ENCODE peak calls at places on chromosomes 12 and 14, in ten cellular contexts. K, C, R, D, G, V, M, H, T and Q are unnamed samples.
A peak's percentile ranks its signal among the peaks of the same experiment; 100 is the strongest.

GRCh38 chr12:40262657-40263056 is 37.9 kb downstream of the LRRK2 start:
- DNase-seq in K (no peak), T (no peak), R (no peak), M (no peak), V (no peak), G (no peak), D (no peak), H (no peak), C (no peak), Q (no peak)

GRCh38 chr14:50659327-50659974 is 8.7 kb downstream of the SAV1 start:
- DNase-seq in T (no peak), M (no peak), R (no peak), H (peak; percentile 86), V (no peak), D (no peak), K (peak; percentile 34), G (no peak), C (peak; percentile 74), Q (no peak)

GRCh38 chr12:123808167-123808566 is 46.1 kb downstream of the DNAH10 start:
- DNase-seq in R (no peak), T (peak; percentile 6), K (no peak), H (peak; percentile 42), M (no peak), G (no peak), C (no peak), D (peak; percentile 7), V (no peak), Q (no peak)

GRCh38 chr14:100698719-100699448 is 27.8 kb upstream of the DLK1 start:
- DNase-seq in K (no peak), V (no peak), H (no peak), M (no peak), R (no peak), G (no peak), D (no peak), C (no peak), T (no peak), Q (no peak)

GRCh38 chr12:96208346-96208745 is 14.2 kb downstream of the ELK3 start:
- DNase-seq in G (no peak), M (no peak), T (no peak), D (peak; percentile 86), K (no peak), C (no peak), H (no peak), R (no peak), V (no peak), Q (no peak)

GRCh38 chr12:53186745-53187144 is 6.0 kb upstream of the CSAD start:
- DNase-seq in M (no peak), K (no peak), C (no peak), R (no peak), H (no peak), T (no peak), V (no peak), G (no peak), D (no peak), Q (no peak)

GRCh38 chr12:13141686-13142085 is 38.2 kb upstream of the GSG1 start:
- DNase-seq in T (no peak), H (no peak), V (no peak), G (no peak), R (no peak), C (no peak), K (no peak), D (no peak), M (no peak), Q (no peak)

GRCh38 chr14:52086755-52087154 is 17.9 kb upstream of the NID2 start:
- DNase-seq in K (no peak), T (no peak), V (no peak), H (no peak), M (no peak), G (no peak), C (no peak), D (peak; percentile 81), R (no peak), Q (no peak)

GRCh38 chr12:122139266-122139665 is 34.8 kb downstream of the IL31 start:
- DNase-seq in G (no peak), T (no peak), V (no peak), H (no peak), R (no peak), D (no peak), C (no peak), K (no peak), M (no peak), Q (no peak)

GRCh38 chr12:68138480-68138879 is 21.1 kb downstream of the IFNG start:
- DNase-seq in G (no peak), C (no peak), H (no peak), R (no peak), T (no peak), V (no peak), D (no peak), K (no peak), M (no peak), Q (no peak)

GRCh38 chr12:75599061-75599460 is 87.7 kb upstream of the KRR1 start:
- DNase-seq in G (no peak), D (no peak), C (no peak), K (no peak), H (no peak), V (no peak), R (no peak), T (no peak), M (no peak), Q (no peak)

GRCh38 chr12:9331218-9331626 is 123.0 kb upstream of the PZP start:
- DNase-seq in H (peak; percentile 68), T (peak; percentile 21), G (peak; percentile 59), K (peak; percentile 34), V (peak; percentile 62), M (peak; percentile 76), C (peak; percentile 78), D (peak; percentile 41), R (peak; percentile 82), Q (peak; percentile 75)

GRCh38 chr14:103161054-103161397 is 37.8 kb downstream of the TNFAIP2 start:
- DNase-seq in H (no peak), K (no peak), D (no peak), R (no peak), V (no peak), G (no peak), T (no peak), C (no peak), M (no peak), Q (no peak)

GRCh38 chr14:85527458-85527857 is 2.5 kb upstream of the FLRT2 start:
- DNase-seq in V (no peak), T (no peak), G (no peak), D (no peak), C (no peak), M (no peak), H (peak; percentile 30), K (no peak), R (no peak), Q (no peak)

GRCh38 chr12:112607427-112607826 is 184.1 kb upstream of the RPH3A start:
- DNase-seq in C (no peak), R (no peak), K (no peak), M (no peak), D (no peak), G (no peak), H (no peak), T (no peak), V (no peak), Q (no peak)

GRCh38 chr12:100927825-100928224 is 133.2 kb downstream of the ANO4 start:
- DNase-seq in V (no peak), K (no peak), T (peak; percentile 19), G (no peak), H (no peak), C (no peak), M (no peak), R (no peak), D (peak; percentile 88), Q (no peak)

GRCh38 chr12:93427779-93428564 is 13.8 kb downstream of the UBE2N start:
- DNase-seq in R (no peak), T (no peak), V (no peak), G (no peak), D (peak; percentile 80), C (no peak), H (no peak), M (no peak), K (no peak), Q (no peak)

DNA sequence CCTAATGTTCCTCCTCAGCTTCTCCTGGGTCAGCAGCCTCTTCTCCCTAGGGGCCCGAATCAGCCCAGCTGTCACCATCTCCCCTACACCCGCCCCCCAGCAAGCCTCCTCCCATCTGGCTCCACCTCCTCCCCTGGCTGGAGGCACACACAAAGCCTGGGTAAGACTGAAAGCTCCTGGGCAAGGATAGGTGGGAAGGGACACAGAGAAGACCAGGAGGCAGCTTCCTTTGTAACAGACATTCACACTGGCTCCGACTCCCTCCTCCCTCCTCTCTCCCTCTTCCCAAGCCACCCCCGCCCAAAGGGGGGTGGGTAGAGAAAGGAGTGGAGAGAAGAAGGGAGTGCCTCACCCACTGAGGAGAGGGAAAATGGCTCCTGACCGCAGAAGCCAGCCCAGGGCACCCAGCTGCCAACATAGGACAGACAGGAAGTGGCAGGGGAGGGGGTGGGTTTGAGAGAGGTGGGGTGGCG is 4.0 kb downstream of the CHD4 start:
- DNase-seq in R (peak; percentile 70), V (peak; percentile 64), C (no peak), M (peak; percentile 19), H (peak; percentile 74), K (peak; percentile 73), G (peak; percentile 30), T (no peak), D (peak; percentile 25), Q (peak; percentile 52)
- H3K27ac ChIP-seq in R (peak overlapping the region; percentile 24), V (peak overlapping the region; percentile 99), C (peak overlapping the region; percentile 98), M (peak overlapping the region; percentile 99), H (peak overlapping the region; percentile 60), K (peak overlapping the region; percentile 55), G (peak overlapping the region; percentile 40), T (no peak overlapping the region), D (peak overlapping the region; percentile 38), Q (peak overlapping the region; percentile 73)

GRCh38 chr12:4432878-4433820 is 12.5 kb downstream of the FGF6 start:
- DNase-seq in K (no peak), T (no peak), V (no peak), M (no peak), R (no peak), H (no peak), C (no peak), D (no peak), G (no peak), Q (no peak)
- H3K4me3 ChIP-seq in K (no peak overlapping the region), T (no peak overlapping the region), V (no peak overlapping the region), M (no peak overlapping the region), R (no peak overlapping the region), H (no peak overlapping the region), C (no peak overlapping the region), D (no peak overlapping the region), G (no peak overlapping the region), Q (no peak overlapping the region)

GRCh38 chr12:19085090-19085489 is 44.4 kb upstream of the PLEKHA5 start:
- DNase-seq in V (no peak), H (no peak), C (no peak), R (no peak), M (no peak), G (no peak), K (no peak), T (no peak), D (no peak), Q (no peak)
- H3K4me1 ChIP-seq in V (no peaks in the 10 kb centered on the region), H (no peaks in the 10 kb centered on the region), C (no peaks in the 10 kb centered on the region), R (no peaks in the 10 kb centered on the region), M (no peaks in the 10 kb centered on the region), G (no peaks in the 10 kb centered on the region), K (no peaks in the 10 kb centered on the region), T (no peaks in the 10 kb centered on the region), D (no peaks in the 10 kb centered on the region), Q (no peaks in the 10 kb centered on the region)

DNA sequence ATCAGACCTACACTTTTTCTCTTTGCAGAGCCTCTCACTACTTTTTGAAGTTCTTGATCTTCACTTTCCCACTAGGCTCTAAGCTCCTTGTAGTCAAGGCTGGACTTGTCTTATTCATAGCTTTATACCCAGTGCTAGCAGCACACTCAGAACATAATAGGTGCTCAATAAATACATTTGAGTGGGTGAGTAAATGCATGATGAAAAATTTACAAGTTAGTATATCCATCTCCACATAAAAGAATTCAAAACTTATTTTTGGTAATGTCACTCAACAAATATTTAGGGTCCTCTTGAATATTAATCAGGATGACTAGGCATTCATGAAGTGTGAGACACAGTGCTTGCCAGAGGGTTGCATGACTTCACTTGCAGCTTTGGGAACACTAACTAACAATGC is 52.6 kb downstream of the NRXN3 start:
- DNase-seq in G (no peak), R (no peak), C (no peak), K (no peak), V (no peak), M (no peak), H (no peak), D (no peak), T (no peak), Q (no peak)
- H3K27ac ChIP-seq in G (no peak overlapping the region), R (no peak overlapping the region), C (no peak overlapping the region), K (no peak overlapping the region), V (no peak overlapping the region), M (no peak overlapping the region), H (no peak overlapping the region), D (no peak overlapping the region), T (no peak overlapping the region), Q (no peak overlapping the region)